ENCODE peak calls at places on chromosomes 13 and 19, in ten cellular contexts. One of them, this sample, is unnamed.

GRCh38 chr19:11381535-11382369 is 2.4 kb downstream of the EPOR start:
- DNase-seq in AG09309: no peak
- DNase-seq in brain microvascular endothelial cell: peak
- DNase-seq in heart right ventricle: peak
- DNase-seq in cardiac muscle cell: peak
- DNase-seq in tibial nerve: peak
- DNase-seq in breast epithelium: no peak
- DNase-seq in GM10248: peak
- DNase-seq in ovary: peak
- DNase-seq in GM06990: peak
- DNase-seq in this sample: peak

GRCh38 chr13:75749407-75749806 is 113.3 kb downstream of the LMO7 start:
- DNase-seq in ovary: no peak
- DNase-seq in tibial nerve: no peak
- DNase-seq in AG09309: peak
- DNase-seq in breast epithelium: no peak
- DNase-seq in cardiac muscle cell: no peak
- DNase-seq in GM06990: no peak
- DNase-seq in brain microvascular endothelial cell: peak
- DNase-seq in GM10248: no peak
- DNase-seq in heart right ventricle: no peak
- DNase-seq in this sample: no peak

GRCh38 chr13:33544308-33544707 is 258.8 kb upstream of the STARD13 start:
- DNase-seq in cardiac muscle cell: no peak
- DNase-seq in GM06990: no peak
- DNase-seq in brain microvascular endothelial cell: no peak
- DNase-seq in heart right ventricle: no peak
- DNase-seq in AG09309: no peak
- DNase-seq in tibial nerve: no peak
- DNase-seq in GM10248: no peak
- DNase-seq in ovary: no peak
- DNase-seq in breast epithelium: no peak
- DNase-seq in this sample: no peak

GRCh38 chr19:29694166-29694565 is 20.9 kb downstream of the C19orf12 start:
- DNase-seq in breast epithelium: no peak
- DNase-seq in ovary: no peak
- DNase-seq in heart right ventricle: no peak
- DNase-seq in GM10248: no peak
- DNase-seq in tibial nerve: no peak
- DNase-seq in AG09309: no peak
- DNase-seq in cardiac muscle cell: no peak
- DNase-seq in brain microvascular endothelial cell: no peak
- DNase-seq in GM06990: no peak
- DNase-seq in this sample: no peak

GRCh38 chr13:92547256-92547655 is 679.4 kb upstream of the GPC6 start:
- DNase-seq in GM10248: no peak
- DNase-seq in breast epithelium: no peak
- DNase-seq in GM06990: no peak
- DNase-seq in tibial nerve: no peak
- DNase-seq in brain microvascular endothelial cell: peak
- DNase-seq in heart right ventricle: no peak
- DNase-seq in AG09309: no peak
- DNase-seq in ovary: no peak
- DNase-seq in cardiac muscle cell: no peak
- DNase-seq in this sample: no peak

GRCh38 chr19:752652-753517 is 2.0 kb downstream of the MISP start:
- DNase-seq in GM06990: no peak
- DNase-seq in cardiac muscle cell: no peak
- DNase-seq in brain microvascular endothelial cell: peak
- DNase-seq in tibial nerve: peak
- DNase-seq in heart right ventricle: no peak
- DNase-seq in ovary: peak
- DNase-seq in GM10248: no peak
- DNase-seq in AG09309: peak
- DNase-seq in breast epithelium: no peak
- DNase-seq in this sample: no peak

GRCh38 chr19:29805026-29805925 is 6.5 kb upstream of the CCNE1 start:
- DNase-seq in brain microvascular endothelial cell: no peak
- DNase-seq in AG09309: no peak
- DNase-seq in ovary: no peak
- DNase-seq in heart right ventricle: no peak
- DNase-seq in GM06990: no peak
- DNase-seq in GM10248: no peak
- DNase-seq in breast epithelium: no peak
- DNase-seq in cardiac muscle cell: no peak
- DNase-seq in tibial nerve: no peak
- DNase-seq in this sample: no peak

GRCh38 chr19:3636962-3637361 is 10.4 kb upstream of the CACTIN start:
- DNase-seq in ovary: no peak
- DNase-seq in tibial nerve: no peak
- DNase-seq in heart right ventricle: no peak
- DNase-seq in AG09309: no peak
- DNase-seq in cardiac muscle cell: no peak
- DNase-seq in breast epithelium: no peak
- DNase-seq in GM06990: no peak
- DNase-seq in brain microvascular endothelial cell: no peak
- DNase-seq in GM10248: no peak
- DNase-seq in this sample: no peak

GRCh38 chr13:96581741-96582140 is 412.5 kb downstream of the OXGR1 start:
- DNase-seq in AG09309: no peak
- DNase-seq in tibial nerve: no peak
- DNase-seq in ovary: no peak
- DNase-seq in GM06990: no peak
- DNase-seq in breast epithelium: no peak
- DNase-seq in GM10248: no peak
- DNase-seq in heart right ventricle: no peak
- DNase-seq in cardiac muscle cell: no peak
- DNase-seq in brain microvascular endothelial cell: no peak
- DNase-seq in this sample: no peak

GRCh38 chr19:40397568-40397906 is 7.6 kb upstream of the HIPK4 start:
- DNase-seq in cardiac muscle cell: no peak
- DNase-seq in GM06990: no peak
- DNase-seq in breast epithelium: no peak
- DNase-seq in GM10248: no peak
- DNase-seq in heart right ventricle: no peak
- DNase-seq in brain microvascular endothelial cell: no peak
- DNase-seq in ovary: no peak
- DNase-seq in AG09309: no peak
- DNase-seq in tibial nerve: no peak
- DNase-seq in this sample: no peak

GRCh38 chr19:18291019-18291524 is 9.7 kb upstream of the JUND start:
- DNase-seq in ovary: peak
- DNase-seq in brain microvascular endothelial cell: no peak
- DNase-seq in heart right ventricle: peak
- DNase-seq in cardiac muscle cell: no peak
- DNase-seq in AG09309: no peak
- DNase-seq in GM06990: no peak
- DNase-seq in tibial nerve: no peak
- DNase-seq in GM10248: no peak
- DNase-seq in breast epithelium: no peak
- DNase-seq in this sample: peak

GRCh38 chr13:20303636-20304035 is 71.5 kb upstream of the GJB6 start:
- DNase-seq in heart right ventricle: no peak
- DNase-seq in tibial nerve: no peak
- DNase-seq in breast epithelium: no peak
- DNase-seq in GM06990: no peak
- DNase-seq in brain microvascular endothelial cell: no peak
- DNase-seq in ovary: no peak
- DNase-seq in GM10248: no peak
- DNase-seq in AG09309: peak
- DNase-seq in cardiac muscle cell: no peak
- DNase-seq in this sample: no peak

GRCh38 chr19:17303167-17303939 is at the start of gene ABHD8:
- DNase-seq in brain microvascular endothelial cell: peak
- DNase-seq in tibial nerve: peak
- DNase-seq in breast epithelium: peak
- DNase-seq in AG09309: peak
- DNase-seq in cardiac muscle cell: peak
- DNase-seq in ovary: peak
- DNase-seq in GM10248: peak
- DNase-seq in heart right ventricle: peak
- DNase-seq in GM06990: peak
- DNase-seq in this sample: peak

GRCh38 chr19:30754162-30754561 is 382.0 kb downstream of the ZNF536 start:
- DNase-seq in tibial nerve: no peak
- DNase-seq in AG09309: no peak
- DNase-seq in brain microvascular endothelial cell: no peak
- DNase-seq in breast epithelium: no peak
- DNase-seq in ovary: no peak
- DNase-seq in cardiac muscle cell: no peak
- DNase-seq in GM10248: no peak
- DNase-seq in heart right ventricle: no peak
- DNase-seq in GM06990: no peak
- DNase-seq in this sample: no peak

GRCh38 chr19:45643024-45643926 is 4.1 kb upstream of the EML2 start:
- DNase-seq in GM10248: peak
- DNase-seq in tibial nerve: peak
- DNase-seq in ovary: peak
- DNase-seq in GM06990: peak
- DNase-seq in heart right ventricle: peak
- DNase-seq in breast epithelium: peak
- DNase-seq in brain microvascular endothelial cell: peak
- DNase-seq in AG09309: no peak
- DNase-seq in cardiac muscle cell: peak
- DNase-seq in this sample: peak

GRCh38 chr19:57437931-57438330 is 2.8 kb downstream of the ZNF749 start:
- DNase-seq in brain microvascular endothelial cell: peak
- DNase-seq in breast epithelium: no peak
- DNase-seq in cardiac muscle cell: no peak
- DNase-seq in GM10248: no peak
- DNase-seq in GM06990: no peak
- DNase-seq in tibial nerve: no peak
- DNase-seq in ovary: no peak
- DNase-seq in heart right ventricle: no peak
- DNase-seq in AG09309: no peak
- DNase-seq in this sample: no peak

GRCh38 chr13:29619995-29620394 is 24.5 kb upstream of the SLC7A1 start:
- DNase-seq in GM10248: no peak
- DNase-seq in heart right ventricle: no peak
- DNase-seq in breast epithelium: no peak
- DNase-seq in tibial nerve: no peak
- DNase-seq in ovary: no peak
- DNase-seq in AG09309: no peak
- DNase-seq in brain microvascular endothelial cell: no peak
- DNase-seq in GM06990: no peak
- DNase-seq in cardiac muscle cell: no peak
- DNase-seq in this sample: no peak

GRCh38 chr19:47183579-47183978 is 47.4 kb downstream of the BBC3 start:
- DNase-seq in cardiac muscle cell: no peak
- DNase-seq in ovary: no peak
- DNase-seq in breast epithelium: no peak
- DNase-seq in tibial nerve: no peak
- DNase-seq in heart right ventricle: no peak
- DNase-seq in GM10248: no peak
- DNase-seq in AG09309: no peak
- DNase-seq in brain microvascular endothelial cell: no peak
- DNase-seq in GM06990: no peak
- DNase-seq in this sample: no peak

GRCh38 chr13:109586509-109587346 is 199.7 kb downstream of the IRS2 start:
- DNase-seq in GM06990: no peak
- DNase-seq in breast epithelium: no peak
- DNase-seq in ovary: no peak
- DNase-seq in tibial nerve: no peak
- DNase-seq in brain microvascular endothelial cell: no peak
- DNase-seq in AG09309: no peak
- DNase-seq in heart right ventricle: no peak
- DNase-seq in cardiac muscle cell: peak
- DNase-seq in GM10248: no peak
- DNase-seq in this sample: no peak

DNA sequence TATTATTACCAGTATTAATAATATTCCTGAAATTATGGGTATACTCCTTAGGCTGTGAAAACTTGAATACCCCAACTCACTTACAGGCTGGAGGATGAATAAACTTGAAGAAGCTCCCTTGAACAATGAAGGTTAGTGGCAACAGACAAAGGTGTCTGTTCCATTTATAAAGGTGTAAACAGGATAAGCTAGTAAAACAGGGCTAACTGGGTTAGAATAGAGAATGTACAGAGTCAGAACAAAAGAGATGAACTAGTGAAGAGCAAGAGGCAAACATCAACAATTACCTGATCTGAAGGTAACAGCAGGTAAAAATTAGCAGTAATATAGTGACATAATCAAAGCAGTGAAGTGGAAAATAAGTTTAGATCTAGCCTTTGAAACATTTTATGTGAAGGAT is 23.2 kb downstream of the MICU2 start:
- DNase-seq in AG09309: no peak
- DNase-seq in breast epithelium: no peak
- DNase-seq in GM10248: no peak
- DNase-seq in cardiac muscle cell: no peak
- DNase-seq in brain microvascular endothelial cell: no peak
- DNase-seq in tibial nerve: no peak
- DNase-seq in GM06990: no peak
- DNase-seq in ovary: no peak
- DNase-seq in heart right ventricle: no peak
- DNase-seq in this sample: no peak
- TF ChIP-seq CTCF in AG09309: no peak
- TF ChIP-seq CTCF in breast epithelium: no peak
- TF ChIP-seq CTCF in GM10248: no peak
- TF ChIP-seq CTCF in cardiac muscle cell: no peak
- TF ChIP-seq CTCF in brain microvascular endothelial cell: no peak
- TF ChIP-seq CTCF in tibial nerve: no peak
- TF ChIP-seq CTCF in GM06990: no peak
- TF ChIP-seq CTCF in ovary: no peak
- TF ChIP-seq CTCF in heart right ventricle: no peak
- TF ChIP-seq CTCF in this sample: no peak

GRCh38 chr13:46799139-46799538 is 2.2 kb upstream of the ESD start:
- DNase-seq in cardiac muscle cell: no peak
- DNase-seq in brain microvascular endothelial cell: no peak
- DNase-seq in GM06990: no peak
- DNase-seq in ovary: no peak
- DNase-seq in GM10248: no peak
- DNase-seq in tibial nerve: no peak
- DNase-seq in AG09309: no peak
- DNase-seq in breast epithelium: no peak
- DNase-seq in heart right ventricle: no peak
- DNase-seq in this sample: no peak
- TF ChIP-seq CTCF in cardiac muscle cell: no peak
- TF ChIP-seq CTCF in brain microvascular endothelial cell: no peak
- TF ChIP-seq CTCF in GM06990: no peak
- TF ChIP-seq CTCF in ovary: no peak
- TF ChIP-seq CTCF in GM10248: no peak
- TF ChIP-seq CTCF in tibial nerve: no peak
- TF ChIP-seq CTCF in AG09309: no peak
- TF ChIP-seq CTCF in breast epithelium: no peak
- TF ChIP-seq CTCF in heart right ventricle: no peak
- TF ChIP-seq CTCF in this sample: no peak

GRCh38 chr19:13610042-13610691 is 103.9 kb upstream of the CACNA1A start:
- DNase-seq in brain microvascular endothelial cell: no peak
- DNase-seq in cardiac muscle cell: peak
- DNase-seq in breast epithelium: no peak
- DNase-seq in ovary: no peak
- DNase-seq in tibial nerve: no peak
- DNase-seq in GM06990: no peak
- DNase-seq in heart right ventricle: no peak
- DNase-seq in AG09309: no peak
- DNase-seq in GM10248: no peak
- DNase-seq in this sample: no peak
- TF ChIP-seq CTCF in brain microvascular endothelial cell: no peak
- TF ChIP-seq CTCF in cardiac muscle cell: no peak
- TF ChIP-seq CTCF in breast epithelium: no peak
- TF ChIP-seq CTCF in ovary: no peak
- TF ChIP-seq CTCF in tibial nerve: no peak
- TF ChIP-seq CTCF in GM06990: no peak
- TF ChIP-seq CTCF in heart right ventricle: no peak
- TF ChIP-seq CTCF in AG09309: no peak
- TF ChIP-seq CTCF in GM10248: no peak
- TF ChIP-seq CTCF in this sample: no peak

GRCh38 chr13:50915562-50915961 is 6.0 kb downstream of the RNASEH2B start:
- DNase-seq in breast epithelium: no peak
- DNase-seq in GM06990: peak
- DNase-seq in tibial nerve: no peak
- DNase-seq in ovary: no peak
- DNase-seq in GM10248: no peak
- DNase-seq in cardiac muscle cell: no peak
- DNase-seq in heart right ventricle: no peak
- DNase-seq in brain microvascular endothelial cell: no peak
- DNase-seq in AG09309: no peak
- DNase-seq in this sample: no peak
- TF ChIP-seq CTCF in breast epithelium: no peak
- TF ChIP-seq CTCF in GM06990: peak
- TF ChIP-seq CTCF in tibial nerve: no peak
- TF ChIP-seq CTCF in ovary: no peak
- TF ChIP-seq CTCF in GM10248: peak
- TF ChIP-seq CTCF in cardiac muscle cell: no peak
- TF ChIP-seq CTCF in heart right ventricle: no peak
- TF ChIP-seq CTCF in brain microvascular endothelial cell: no peak
- TF ChIP-seq CTCF in AG09309: no peak
- TF ChIP-seq CTCF in this sample: peak